ENCODE peak calls at places on chromosomes 16 and 17, in eight cellular contexts. J is stomach, Z is right lobe of liver, N is thyroid gland, C is Peyer's patch, E is endothelial cell of umbilical vein, S is GM12878, Y is A549. O is an unnamed sample.

GRCh38 chr17:79304907-79305306 is 230.3 kb downstream of the ENGASE start:
- DNase-seq in J (no peak), Z (no peak), N (no peak), C (no peak), E (no peak), S (no peak), Y (peak; percentile 41), O (no peak)

GRCh38 chr17:33200116-33200515 is 93.0 kb downstream of the ASIC2 start:
- DNase-seq in J (no peak), Z (no peak), N (peak; percentile 42), C (no peak), E (no peak), S (no peak), Y (no peak), O (no peak)

GRCh38 chr16:57949013-57949412 is 21.9 kb downstream of the CNGB1 start:
- DNase-seq in J (no peak), Z (no peak), N (no peak), C (peak; percentile 7), E (no peak), S (no peak), Y (no peak), O (no peak)

GRCh38 chr17:59151591-59151990 is 3.4 kb downstream of the SKA2 start:
- DNase-seq in J (no peak), Z (no peak), N (no peak), C (no peak), E (no peak), S (no peak), Y (no peak), O (no peak)

GRCh38 chr17:49624896-49625295 is 49.2 kb downstream of the NXPH3 start:
- DNase-seq in J (no peak), Z (no peak), N (no peak), C (no peak), E (no peak), S (no peak), Y (no peak), O (no peak)

GRCh38 chr17:59838196-59838911 is 54.4 kb downstream of the TUBD1 start:
- DNase-seq in J (no peak), Z (no peak), N (peak; percentile 26), C (no peak), E (peak; percentile 50), S (no peak), Y (no peak), O (no peak)

GRCh38 chr17:80169784-80170500 is at the start of gene CARD14:
- DNase-seq in J (peak; percentile 57), Z (no peak), N (peak; percentile 29), C (no peak), E (no peak), S (no peak), Y (no peak), O (no peak)

GRCh38 chr17:68205251-68205807 is 42.5 kb upstream of the AMZ2 start:
- DNase-seq in J (peak; percentile 92), Z (peak; percentile 91), N (peak; percentile 94), C (peak; percentile 93), E (peak; percentile 88), S (no peak), Y (peak; percentile 91), O (peak; percentile 96)

GRCh38 chr17:71667661-71668060 is 453.2 kb upstream of the SOX9 start:
- DNase-seq in J (no peak), Z (no peak), N (no peak), C (no peak), E (no peak), S (no peak), Y (no peak), O (no peak)

GRCh38 chr16:23408242-23409201 is 44.5 kb downstream of the COG7 start:
- DNase-seq in J (no peak), Z (no peak), N (peak; percentile 51), C (peak; percentile 58), E (no peak), S (no peak), Y (no peak), O (peak; percentile 67)

GRCh38 chr17:76515291-76515949 is 14.2 kb upstream of the RHBDF2 start:
- DNase-seq in J (peak; percentile 58), Z (no peak), N (peak; percentile 43), C (no peak), E (no peak), S (peak; percentile 82), Y (no peak), O (peak; percentile 69)
- TF ChIP-seq POLR2A in J (no peak), Z (no peak), N (peak; percentile 11), C (peak; percentile 18), E (no peak), S (no peak), Y (no peak), O (peak; percentile 30)

DNA sequence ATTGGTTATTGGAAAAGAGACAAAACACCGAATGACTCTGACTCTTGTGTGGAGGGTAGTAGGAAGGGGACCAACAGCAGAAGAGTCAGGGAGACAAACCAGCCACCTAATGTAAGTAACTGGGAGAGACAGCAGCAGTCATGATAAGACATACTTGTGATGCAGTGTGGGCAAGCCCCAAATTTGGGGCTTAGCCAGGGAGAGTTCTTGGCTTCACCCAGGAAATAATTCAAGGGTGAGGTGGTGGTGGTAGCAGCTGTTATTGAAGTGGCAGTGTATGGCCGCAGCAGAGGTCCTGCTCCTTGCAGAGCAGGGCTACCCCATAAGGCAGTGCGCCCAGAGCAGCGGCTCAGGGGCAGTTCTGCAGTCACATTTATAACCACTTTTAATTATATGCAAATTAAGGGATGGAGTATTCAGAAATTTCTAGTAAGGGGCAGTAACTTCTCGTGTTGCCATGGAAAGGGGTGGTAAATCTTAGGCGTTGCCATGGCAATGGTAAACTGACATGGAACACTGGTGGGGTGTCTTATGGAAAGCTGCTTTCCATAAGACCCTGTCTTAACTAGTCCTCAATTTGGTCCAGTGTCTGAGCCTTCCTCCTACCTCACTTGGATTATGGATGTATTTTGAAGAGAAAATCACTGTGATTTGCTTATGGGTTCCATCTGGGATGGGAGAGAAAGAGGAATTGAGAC is 317.1 kb downstream of the PHKB start:
- DNase-seq in J (no peak), Z (no peak), N (no peak), C (no peak), E (no peak), S (no peak), Y (no peak), O (no peak)
- TF ChIP-seq POLR2A in J (no peak), Z (no peak), N (no peak), C (no peak), E (no peak), S (no peak), Y (no peak), O (no peak)

GRCh38 chr16:10965440-10966039 is 21.2 kb downstream of the CLEC16A start:
- DNase-seq in J (no peak), Z (no peak), N (no peak), C (no peak), E (no peak), S (peak; percentile 92), Y (no peak), O (no peak)

GRCh38 chr16:10964039-10964890 is 19.9 kb downstream of the CLEC16A start:
- DNase-seq in J (peak; percentile 87), Z (peak; percentile 82), N (peak; percentile 86), C (peak; percentile 88), E (peak; percentile 71), S (no peak), Y (peak; percentile 77), O (peak; percentile 57)

GRCh38 chr16:10966129-10966528 is 21.8 kb downstream of the CLEC16A start:
- DNase-seq in J (no peak), Z (no peak), N (no peak), C (no peak), E (peak; percentile 47), S (no peak), Y (no peak), O (no peak)

GRCh38 chr16:10967981-10968380 is 23.6 kb downstream of the CLEC16A start:
- DNase-seq in J (peak; percentile 81), Z (no peak), N (no peak), C (no peak), E (no peak), S (no peak), Y (no peak), O (no peak)

DNA sequence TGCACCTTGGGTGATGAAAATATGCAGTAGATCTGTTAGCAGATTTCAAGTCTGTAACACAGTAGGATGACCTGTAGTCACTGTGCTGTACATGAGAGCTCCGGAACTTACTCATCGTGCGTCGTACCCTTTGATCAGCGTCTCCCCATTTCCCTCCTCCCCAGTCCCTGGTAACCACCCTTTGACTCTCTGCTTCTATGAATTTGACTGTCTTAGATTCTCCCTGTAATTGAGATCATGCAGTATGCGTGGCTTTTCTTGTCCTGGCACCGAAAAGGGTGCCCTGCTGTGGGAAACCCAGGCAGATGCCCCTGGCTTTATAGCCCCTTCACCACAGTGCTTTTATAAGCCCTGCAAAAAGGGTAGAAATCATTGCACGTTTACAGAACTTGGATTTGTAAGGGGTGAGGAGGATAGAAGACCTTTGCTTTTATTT is 20.5 kb downstream of the CLEC16A start:
- DNase-seq in J (no peak), Z (no peak), N (no peak), C (no peak), E (no peak), S (peak; percentile 94), Y (no peak), O (no peak)
- TF ChIP-seq POLR2A in J (no peak), Z (no peak), N (no peak), C (no peak), E (no peak), S (no peak), Y (no peak), O (no peak)

GRCh38 chr16:53209489-53209888 is 154.7 kb downstream of the CHD9 start:
- DNase-seq in J (no peak), Z (no peak), N (no peak), C (no peak), E (peak; percentile 21), S (no peak), Y (no peak), O (no peak)

GRCh38 chr16:53212899-53213235 is 158.1 kb downstream of the CHD9 start:
- DNase-seq in J (no peak), Z (no peak), N (no peak), C (no peak), E (peak; percentile 17), S (no peak), Y (no peak), O (no peak)

GRCh38 chr16:53213542-53213941 is 158.8 kb downstream of the CHD9 start:
- DNase-seq in J (no peak), Z (no peak), N (no peak), C (no peak), E (no peak), S (no peak), Y (no peak), O (no peak)

GRCh38 chr16:53211253-53211652 is 156.5 kb downstream of the CHD9 start:
- DNase-seq in J (no peak), Z (no peak), N (no peak), C (no peak), E (no peak), S (no peak), Y (no peak), O (no peak)

DNA sequence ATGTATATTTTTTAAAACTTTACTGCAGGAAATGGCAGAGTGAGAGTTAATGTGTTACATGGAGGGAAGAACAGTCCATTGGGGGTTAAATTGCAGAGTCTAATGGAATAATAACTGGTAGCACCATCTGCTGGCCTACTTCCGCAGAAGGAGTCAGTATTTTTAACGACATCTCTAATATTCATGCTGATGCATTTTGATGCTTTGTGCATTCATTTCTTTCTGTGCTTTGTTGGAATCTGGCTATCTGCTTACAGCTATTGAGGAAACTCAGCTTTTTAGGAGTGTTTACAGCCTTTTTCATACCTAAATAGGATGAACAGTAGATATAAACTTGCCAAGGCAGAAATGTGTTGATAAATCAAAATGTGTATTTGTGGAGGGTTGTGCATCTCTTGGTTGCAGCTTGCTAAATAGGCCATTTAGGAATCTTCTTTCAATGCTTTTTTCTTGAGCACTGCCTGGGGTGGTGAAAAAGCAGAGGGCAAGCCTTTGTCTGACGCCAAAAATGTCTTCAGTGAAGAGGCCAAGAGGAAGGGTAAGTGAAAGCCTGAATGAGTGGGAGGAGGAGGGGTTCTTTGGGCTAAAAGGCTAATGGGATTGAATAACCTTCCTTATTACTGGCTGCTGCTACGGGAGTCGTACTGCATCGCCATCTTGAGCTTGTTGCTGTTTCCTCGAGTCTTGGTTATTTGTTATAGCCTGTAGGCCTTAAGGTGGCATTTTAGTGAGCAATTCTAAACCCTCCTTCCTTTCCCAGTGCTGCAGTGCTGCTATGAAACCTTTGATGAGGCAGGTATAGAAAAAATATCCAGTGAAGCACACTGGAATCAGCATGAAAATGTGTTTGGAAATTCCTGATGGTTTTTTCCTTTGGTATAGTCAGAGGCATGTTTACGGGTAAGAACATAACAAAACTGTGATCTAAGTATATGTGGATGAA is 153.3 kb downstream of the CHD9 start:
- DNase-seq in J (peak; percentile 39), Z (no peak), N (peak; percentile 58), C (no peak), E (peak; percentile 88), S (peak; percentile 69), Y (peak; percentile 84), O (peak; percentile 44)
- TF ChIP-seq POLR2A in J (no peak), Z (no peak), N (peak; percentile 50), C (no peak), E (peak; percentile 53), S (peak; percentile 57), Y (peak; percentile 33), O (no peak)